ENCODE peak calls at places on chromosomes 12 and 14, in eight cellular contexts. S, F, D, R, E, B, M and A are unnamed samples.

GRCh38 chr12:111597731-111598636 is 1.1 kb downstream of the ATXN2 start:
- DNase-seq in R (peak), E (peak), D (peak), M (peak), F (peak), S (peak), B (peak), A (no peak)

GRCh38 chr14:67765192-67765834 is 51.1 kb downstream of the ZFYVE26 start:
- DNase-seq in R (no peak), F (no peak), M (no peak), B (no peak), S (no peak), D (no peak), E (no peak), A (no peak)

GRCh38 chr14:101823511-101824120 is 62.1 kb downstream of the PPP2R5C start:
- DNase-seq in F (no peak), R (peak), S (no peak), B (no peak), D (peak), E (no peak), M (no peak), A (no peak)

GRCh38 chr12:13602217-13602616 is 379.2 kb downstream of the GRIN2B start:
- DNase-seq in B (no peak), R (no peak), F (no peak), S (no peak), D (no peak), E (no peak), M (no peak), A (no peak)

GRCh38 chr12:131493068-131493826 is 217.6 kb upstream of the SFSWAP start:
- DNase-seq in M (no peak), S (no peak), F (no peak), R (no peak), B (no peak), E (no peak), D (no peak), A (no peak)

GRCh38 chr12:85277900-85278597 is 2.0 kb upstream of the ALX1 start:
- DNase-seq in R (no peak), D (no peak), F (no peak), E (no peak), B (no peak), S (no peak), M (no peak), A (no peak)

GRCh38 chr12:116217045-116217444 is 60.4 kb downstream of the MED13L start:
- DNase-seq in S (no peak), E (no peak), M (no peak), R (no peak), B (no peak), F (no peak), D (no peak), A (no peak)

GRCh38 chr14:52948039-52948438 is 2.8 kb downstream of the FERMT2 start:
- DNase-seq in E (no peak), S (no peak), R (no peak), D (no peak), F (no peak), B (no peak), M (no peak), A (no peak)

GRCh38 chr14:65720171-65720570 is 307.6 kb downstream of the FUT8 start:
- DNase-seq in R (no peak), D (no peak), E (no peak), S (no peak), F (no peak), B (no peak), M (no peak), A (no peak)

GRCh38 chr12:110280784-110281548 is at the start of gene ATP2A2:
- DNase-seq in R (peak), F (peak), E (peak), S (peak), M (peak), D (peak), B (peak), A (peak)

GRCh38 chr12:96258451-96258933 is 64.3 kb downstream of the ELK3 start:
- DNase-seq in D (no peak), M (peak), E (no peak), R (peak), F (peak), B (peak), S (peak), A (peak)